ENCODE peak calls at places on chromosomes 12 and 14, in ten cellular contexts. T is astrocyte; C is thyroid gland; G is CD8-positive, alpha-beta memory T cell; K is A549; F is upper lobe of right lung; V is fibroblast of lung; E is lower lobe of right lung; N is psoas muscle; Q is IMR-90. J is an unnamed sample.
A peak's percentile ranks its signal among the peaks of the same experiment; 100 is the strongest.

GRCh38 chr12:58069268-58069967 is 128.1 kb downstream of the ATP23 start:
- DNase-seq in T (peak; percentile 25), Q (peak; percentile 44), V (peak; percentile 25), K (no peak), F (no peak), C (no peak), N (no peak), G (no peak), E (no peak), J (no peak)

GRCh38 chr12:116186482-116187157 is 90.9 kb downstream of the MED13L start:
- DNase-seq in E (no peak), Q (no peak), G (no peak), C (no peak), F (no peak), T (no peak), N (no peak), V (no peak), K (no peak), J (no peak)

GRCh38 chr14:35140718-35141581 is 18.6 kb downstream of the PRORP start:
- DNase-seq in F (no peak), N (no peak), G (peak; percentile 20), K (no peak), V (peak; percentile 15), T (no peak), C (no peak), E (no peak), Q (peak; percentile 52), J (no peak)

GRCh38 chr14:35414365-35414764 is 9.8 kb upstream of the NFKBIA start:
- DNase-seq in G (no peak), T (peak; percentile 47), E (no peak), F (no peak), Q (peak; percentile 49), C (no peak), N (no peak), V (peak; percentile 71), K (no peak), J (no peak)

GRCh38 chr14:37252434-37252833 is 54.7 kb downstream of the MIPOL1 start:
- DNase-seq in N (no peak), V (no peak), Q (no peak), G (no peak), E (no peak), C (no peak), T (no peak), F (no peak), K (no peak), J (no peak)

GRCh38 chr14:77204457-77204796 is 22.8 kb downstream of the TMEM63C start:
- DNase-seq in C (no peak), N (no peak), E (no peak), T (no peak), Q (no peak), G (no peak), K (no peak), V (no peak), F (no peak), J (no peak)

GRCh38 chr12:14418526-14418925 is 53.0 kb downstream of the ATF7IP start:
- DNase-seq in T (peak; percentile 29), V (peak; percentile 46), K (no peak), F (no peak), N (no peak), G (peak; percentile 53), C (no peak), Q (peak; percentile 38), E (no peak), J (no peak)

GRCh38 chr14:103118019-103118662 is 5.1 kb upstream of the TNFAIP2 start:
- DNase-seq in C (peak; percentile 55), T (no peak), Q (peak; percentile 35), K (no peak), E (peak; percentile 77), N (peak; percentile 84), G (no peak), F (no peak), V (no peak), J (peak; percentile 88)

GRCh38 chr14:36068777-36069534 is 107.6 kb downstream of the PTCSC3 start:
- DNase-seq in T (peak; percentile 92), N (no peak), F (no peak), C (peak; percentile 29), E (no peak), K (no peak), Q (peak; percentile 21), G (no peak), V (peak; percentile 91), J (peak; percentile 41)

GRCh38 chr12:38142974-38143373 is 173.6 kb upstream of the ALG10B start:
- DNase-seq in K (peak; percentile 20), V (no peak), Q (no peak), F (no peak), T (no peak), N (no peak), C (no peak), G (no peak), E (no peak), J (no peak)

GRCh38 chr12:90970471-90970870 is 15.5 kb upstream of the CCER1 start:
- DNase-seq in K (no peak), Q (peak; percentile 12), C (no peak), N (no peak), E (no peak), V (peak; percentile 14), G (no peak), F (no peak), T (no peak), J (no peak)

GRCh38 chr12:5043589-5044419 is at the start of gene KCNA5:
- DNase-seq in F (no peak), K (no peak), C (peak; percentile 37), E (no peak), G (no peak), V (no peak), N (no peak), T (no peak), Q (no peak), J (peak; percentile 72)

GRCh38 chr12:24197517-24197916 is 248.0 kb upstream of the SOX5 start:
- DNase-seq in G (no peak), F (no peak), K (no peak), C (no peak), N (no peak), E (no peak), V (no peak), Q (no peak), T (no peak), J (no peak)

DNA sequence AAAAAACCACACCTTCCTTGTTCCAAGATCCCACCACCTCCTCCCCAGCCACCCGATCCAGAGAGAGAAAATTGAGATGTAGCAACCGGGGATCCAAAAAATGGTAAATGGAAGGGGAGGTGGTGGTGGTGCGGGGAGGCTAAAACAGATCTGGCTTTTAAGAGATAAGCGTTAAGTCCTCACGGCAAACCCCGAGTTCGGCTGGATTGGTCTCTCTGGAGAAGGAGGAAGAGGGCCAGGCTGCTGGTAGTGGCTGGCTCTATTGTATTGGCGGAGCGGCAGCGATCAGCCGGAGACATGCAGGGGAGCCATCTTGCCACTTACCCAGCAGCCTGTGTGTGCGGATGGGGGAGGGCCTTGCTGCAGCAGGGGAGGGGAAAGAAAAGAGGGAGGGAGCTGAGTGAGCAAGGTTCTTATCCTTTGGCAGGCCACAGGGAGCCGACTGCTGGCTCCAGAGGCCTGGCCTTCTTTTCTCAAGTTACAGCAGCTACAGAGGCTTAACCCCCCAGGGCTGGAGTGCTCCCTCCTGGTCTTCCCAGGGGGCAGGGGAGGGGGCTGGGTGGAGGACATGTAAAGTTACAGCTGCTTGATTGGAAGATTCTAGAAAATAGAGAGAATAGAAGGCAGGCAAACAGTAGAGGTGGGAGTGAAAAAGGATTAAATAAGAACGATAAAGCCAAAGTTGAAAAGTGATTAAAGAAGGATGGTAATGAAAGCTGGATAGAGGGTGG is 14.1 kb upstream of the CDH24 start:
- DNase-seq in Q (peak; percentile 94), N (peak; percentile 82), C (peak; percentile 89), F (peak; percentile 90), T (peak; percentile 93), V (peak; percentile 96), G (peak; percentile 70), E (peak; percentile 84), K (peak; percentile 96), J (peak; percentile 89)
- H3K4me1 ChIP-seq in Q (peaks cover 13% of the 10 kb centered on the region), N (peaks cover 39% of the 10 kb centered on the region), C (peaks cover 20% of the 10 kb centered on the region), F (peaks cover 33% of the 10 kb centered on the region), T (peaks cover 37% of the 10 kb centered on the region), V (peaks cover 20% of the 10 kb centered on the region), G (peaks cover 28% of the 10 kb centered on the region), E (peaks cover 36% of the 10 kb centered on the region), K (peaks cover 32% of the 10 kb centered on the region), J (peaks cover 12% of the 10 kb centered on the region)

GRCh38 chr14:68508581-68508980 is 284.3 kb downstream of the ZFP36L1 start:
- DNase-seq in G (no peak), Q (no peak), N (no peak), K (no peak), T (no peak), V (no peak), F (no peak), E (no peak), C (no peak), J (no peak)
- H3K4me1 ChIP-seq in G (peaks cover 58% of the 10 kb centered on the region), Q (peaks cover 29% of the 10 kb centered on the region), N (peaks cover 3% of the 10 kb centered on the region), K (peaks cover 18% of the 10 kb centered on the region), T (peaks cover 21% of the 10 kb centered on the region), V (peaks cover 24% of the 10 kb centered on the region), F (peaks cover 48% of the 10 kb centered on the region), E (peaks cover 54% of the 10 kb centered on the region), C (peaks cover 67% of the 10 kb centered on the region), J (peaks cover 41% of the 10 kb centered on the region)

GRCh38 chr14:105533811-105534498 is 7.6 kb downstream of the TMEM121 start:
- DNase-seq in Q (no peak), E (no peak), N (no peak), V (no peak), F (peak; percentile 57), T (no peak), C (no peak), G (no peak), K (no peak), J (no peak)

GRCh38 chr14:105533391-105533790 is 7.0 kb downstream of the TMEM121 start:
- DNase-seq in G (no peak), E (no peak), N (no peak), V (no peak), T (no peak), C (no peak), K (no peak), Q (no peak), F (peak; percentile 57), J (no peak)

GRCh38 chr14:105531088-105531957 is 4.9 kb downstream of the TMEM121 start:
- DNase-seq in C (no peak), Q (no peak), V (no peak), T (no peak), K (no peak), G (no peak), E (no peak), F (peak; percentile 58), N (no peak), J (no peak)

GRCh38 chr14:105532111-105532623 is 5.8 kb downstream of the TMEM121 start:
- DNase-seq in K (no peak), Q (no peak), G (no peak), V (no peak), T (no peak), E (no peak), C (no peak), N (no peak), F (peak; percentile 63), J (no peak)

GRCh38 chr14:105532735-105533141 is 6.4 kb downstream of the TMEM121 start:
- DNase-seq in K (peak; percentile 72), T (no peak), E (no peak), V (peak; percentile 12), C (no peak), F (peak; percentile 57), G (no peak), Q (no peak), N (no peak), J (no peak)
- H3K4me1 ChIP-seq in K (peaks cover 8% of the 10 kb centered on the region), T (peaks cover 7% of the 10 kb centered on the region), E (peaks cover 22% of the 10 kb centered on the region), V (no peaks in the 10 kb centered on the region), C (peaks cover 15% of the 10 kb centered on the region), F (peaks cover 17% of the 10 kb centered on the region), G (peaks cover 15% of the 10 kb centered on the region), Q (peaks cover 4% of the 10 kb centered on the region), N (peaks cover 5% of the 10 kb centered on the region), J (peaks cover 3% of the 10 kb centered on the region)

DNA sequence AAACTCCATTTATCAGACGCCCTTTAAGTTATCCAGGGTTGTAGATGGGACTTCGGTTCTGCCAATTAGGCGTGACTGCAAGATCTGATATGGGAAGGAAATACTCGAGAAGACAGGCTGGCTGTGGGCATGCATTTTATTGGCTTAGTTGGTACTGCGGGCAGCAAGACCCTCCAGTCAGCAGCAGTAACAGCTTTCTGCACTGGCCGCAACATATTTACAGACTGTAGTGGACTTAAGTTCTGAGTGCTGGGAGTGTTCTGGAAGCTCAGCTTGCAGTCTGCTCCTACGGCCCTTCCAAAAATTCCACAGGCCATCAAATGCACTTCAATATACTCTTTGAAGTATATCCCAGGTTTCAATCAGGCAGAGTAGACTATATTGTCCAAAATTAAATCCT is 21.1 kb downstream of the KITLG start:
- DNase-seq in V (no peak), N (no peak), K (no peak), Q (no peak), C (no peak), F (no peak), E (no peak), G (no peak), T (no peak), J (peak; percentile 35)
- H3K4me1 ChIP-seq in V (peaks cover 11% of the 10 kb centered on the region), N (no peaks in the 10 kb centered on the region), K (peaks cover 20% of the 10 kb centered on the region), Q (peaks cover 7% of the 10 kb centered on the region), C (peaks cover 3% of the 10 kb centered on the region), F (peaks cover 32% of the 10 kb centered on the region), E (peaks cover 45% of the 10 kb centered on the region), G (no peaks in the 10 kb centered on the region), T (peaks cover 10% of the 10 kb centered on the region), J (peaks cover 11% of the 10 kb centered on the region)

J was measured in left lung.